ENCODE peak calls at places on chromosomes 4 and X, in five cellular contexts. G is ovary, N is IMR-90, F is lower lobe of right lung, Y is GM23248. O is an unnamed sample.

GRCh38 chr4:2251795-2252529 is 9.9 kb downstream of the MXD4 start:
- DNase-seq in G (peak; percentile 30), N (no peak), Y (no peak), F (peak; percentile 30), O (peak; percentile 52)

GRCh38 chrX:30572004-30572403 is 5.6 kb downstream of the TASL start:
- DNase-seq in G (no peak), N (no peak), Y (no peak), F (no peak), O (no peak)

GRCh38 chrX:106606583-106606982 is 5.2 kb upstream of the RADX start:
- DNase-seq in G (no peak), F (no peak), Y (peak; percentile 33), N (no peak), O (no peak)

GRCh38 chr4:6687947-6688878 is 5.5 kb upstream of the S100P start:
- DNase-seq in G (no peak), Y (no peak), N (no peak), F (no peak), O (no peak)

GRCh38 chrX:16993791-16994318 is 47.4 kb downstream of the REPS2 start:
- DNase-seq in Y (no peak), N (no peak), G (no peak), F (no peak), O (no peak)

GRCh38 chr4:128288689-128289106 is 1.1 kb upstream of the PGRMC2 start:
- DNase-seq in G (no peak), F (no peak), Y (no peak), N (peak; percentile 56), O (no peak)

GRCh38 chrX:70087857-70088256 is 25.6 kb downstream of the OTUD6A start:
- DNase-seq in Y (peak; percentile 50), G (no peak), N (peak; percentile 40), F (no peak), O (no peak)

GRCh38 chrX:8738588-8739189 is 6.8 kb upstream of the ANOS1 start:
- DNase-seq in N (peak; percentile 29), F (no peak), G (peak; percentile 50), Y (peak; percentile 60), O (no peak)

GRCh38 chrX:47209508-47210238 is 8.8 kb upstream of the CDK16 start:
- DNase-seq in N (no peak), G (peak; percentile 26), F (no peak), Y (no peak), O (no peak)

GRCh38 chrX:71995122-71995521 is 84.5 kb downstream of the NHSL2 start:
- DNase-seq in Y (peak; percentile 10), N (no peak), F (no peak), G (no peak), O (no peak)

GRCh38 chr4:127304356-127304755 is 328.4 kb upstream of the INTU start:
- DNase-seq in F (no peak), Y (peak; percentile 49), G (no peak), N (peak; percentile 24), O (no peak)

GRCh38 chr4:147530723-147531122 is 49.8 kb downstream of the EDNRA start:
- DNase-seq in F (no peak), Y (no peak), N (peak; percentile 20), G (no peak), O (no peak)

GRCh38 chrX:118730500-118731247 is 3.3 kb downstream of the IL13RA1 start:
- DNase-seq in F (no peak), N (peak; percentile 85), Y (peak; percentile 83), G (no peak), O (no peak)

GRCh38 chrX:46837543-46838481 is 969 bp downstream of the RP2 start:
- DNase-seq in Y (peak; percentile 63), G (no peak), F (no peak), N (peak; percentile 46), O (no peak)

GRCh38 chr4:2592572-2592971 is 56.1 kb downstream of the FAM193A start:
- DNase-seq in N (no peak), G (no peak), Y (no peak), F (no peak), O (peak; percentile 57)

GRCh38 chrX:83829874-83830273 is 31.1 kb upstream of the CYLC1 start:
- DNase-seq in Y (no peak), F (no peak), G (no peak), N (no peak), O (no peak)

GRCh38 chr4:143411527-143412480 is 75.1 kb downstream of the GAB1 start:
- DNase-seq in F (no peak), Y (peak; percentile 50), N (peak; percentile 58), G (no peak), O (no peak)

GRCh38 chr4:173091362-173091761 is 77.2 kb upstream of the GALNT7 start:
- DNase-seq in G (no peak), N (no peak), Y (no peak), F (no peak), O (no peak)

GRCh38 chr4:106601519-106601918 is 232.9 kb upstream of the GIMD1 start:
- DNase-seq in Y (no peak), N (no peak), G (no peak), F (no peak), O (no peak)

GRCh38 chr4:94536049-94536448 is 84.3 kb downstream of the PDLIM5 start:
- DNase-seq in G (no peak), Y (no peak), N (no peak), F (no peak), O (no peak)

GRCh38 chrX:3443186-3443585 is 96.7 kb upstream of the MXRA5 start:
- DNase-seq in G (no peak), Y (no peak), F (no peak), N (no peak), O (no peak)

GRCh38 chrX:30302957-30303356 is 6.2 kb downstream of the NR0B1 start:
- DNase-seq in N (no peak), F (no peak), G (no peak), Y (peak; percentile 72), O (no peak)

GRCh38 chr4:183326853-183327252 is 4.6 kb upstream of the CLDN24 start:
- DNase-seq in Y (peak; percentile 56), N (peak; percentile 40), F (no peak), G (no peak), O (no peak)

GRCh38 chrX:115972717-115973116 is 197.8 kb upstream of the AGTR2 start:
- DNase-seq in G (no peak), Y (peak; percentile 50), N (no peak), F (no peak), O (no peak)

GRCh38 chr4:150216725-150217124 is 138.5 kb downstream of the DCLK2 start:
- DNase-seq in G (no peak), N (no peak), Y (no peak), F (no peak), O (no peak)

GRCh38 chr4:86250616-86251015 is 109.2 kb downstream of the MAPK10 start:
- DNase-seq in N (no peak), Y (no peak), F (no peak), G (no peak), O (no peak)

GRCh38 chr4:107619731-107620130 is 100.3 kb downstream of the PAPSS1 start:
- DNase-seq in N (no peak), Y (peak; percentile 56), F (no peak), G (no peak), O (no peak)

GRCh38 chr4:183588169-183588675 is 70.8 kb downstream of the RWDD4 start:
- DNase-seq in G (no peak), Y (peak; percentile 47), N (peak; percentile 51), F (no peak), O (no peak)

GRCh38 chr4:1204828-1205591 is 32.6 kb upstream of the SPON2 start:
- DNase-seq in N (no peak), Y (no peak), G (peak; percentile 36), F (peak; percentile 55), O (peak; percentile 63)

GRCh38 chr4:142021761-142022160 is 385.4 kb downstream of the IL15 start:
- DNase-seq in N (no peak), F (no peak), Y (no peak), G (no peak), O (no peak)

GRCh38 chr4:142021181-142021580 is 384.8 kb downstream of the IL15 start:
- DNase-seq in G (no peak), Y (no peak), N (no peak), F (no peak), O (no peak)

DNA sequence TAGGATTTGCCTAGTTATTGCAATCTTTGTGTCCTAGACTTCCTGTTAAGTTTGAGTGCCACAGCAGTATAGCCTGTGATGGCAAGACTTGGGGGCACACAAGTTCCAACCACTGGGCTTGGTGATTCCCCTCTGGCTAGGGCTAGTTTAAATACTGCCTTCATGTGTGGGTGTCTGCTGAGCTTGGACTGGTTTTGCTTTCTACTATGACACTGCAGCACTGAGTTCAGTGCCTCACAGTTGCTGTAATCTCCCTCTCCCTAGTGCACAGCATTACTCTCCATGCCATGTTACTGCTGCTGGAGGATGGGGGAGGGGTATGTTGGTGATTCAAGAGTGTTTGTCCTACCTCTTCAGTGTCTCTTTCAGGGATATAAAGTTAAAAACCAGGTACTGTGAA is 379.6 kb downstream of the IL15 start:
- DNase-seq in F (no peak), N (peak; percentile 12), Y (no peak), G (no peak), O (no peak)
- H3K9me3 ChIP-seq in F (no peaks in the 10 kb centered on the region), N (no peaks in the 10 kb centered on the region), Y (no peaks in the 10 kb centered on the region), G (no peaks in the 10 kb centered on the region), O (no peaks in the 10 kb centered on the region)

GRCh38 chrX:153882557-153882956 is 3.4 kb downstream of the L1CAM start:
- DNase-seq in G (no peak), Y (no peak), N (no peak), F (no peak), O (no peak)

GRCh38 chrX:153879741-153880439 is 6.1 kb downstream of the L1CAM start:
- DNase-seq in G (no peak), N (no peak), F (no peak), Y (no peak), O (no peak)

GRCh38 chrX:153880440-153880815 is 5.5 kb downstream of the L1CAM start:
- DNase-seq in G (no peak), N (no peak), F (no peak), Y (no peak), O (no peak)

GRCh38 chrX:153882086-153882498 is 3.9 kb downstream of the L1CAM start:
- DNase-seq in N (peak; percentile 13), G (no peak), Y (peak; percentile 20), F (no peak), O (no peak)

GRCh38 chrX:153881281-153881680 is 4.7 kb downstream of the L1CAM start:
- DNase-seq in Y (no peak), N (no peak), G (no peak), F (no peak), O (no peak)
- H3K4me1 ChIP-seq in Y (no peaks in the 10 kb centered on the region), N (no peaks in the 10 kb centered on the region), G (no peaks in the 10 kb centered on the region), F (peaks cover 4% of the 10 kb centered on the region), O (no peaks in the 10 kb centered on the region)

DNA sequence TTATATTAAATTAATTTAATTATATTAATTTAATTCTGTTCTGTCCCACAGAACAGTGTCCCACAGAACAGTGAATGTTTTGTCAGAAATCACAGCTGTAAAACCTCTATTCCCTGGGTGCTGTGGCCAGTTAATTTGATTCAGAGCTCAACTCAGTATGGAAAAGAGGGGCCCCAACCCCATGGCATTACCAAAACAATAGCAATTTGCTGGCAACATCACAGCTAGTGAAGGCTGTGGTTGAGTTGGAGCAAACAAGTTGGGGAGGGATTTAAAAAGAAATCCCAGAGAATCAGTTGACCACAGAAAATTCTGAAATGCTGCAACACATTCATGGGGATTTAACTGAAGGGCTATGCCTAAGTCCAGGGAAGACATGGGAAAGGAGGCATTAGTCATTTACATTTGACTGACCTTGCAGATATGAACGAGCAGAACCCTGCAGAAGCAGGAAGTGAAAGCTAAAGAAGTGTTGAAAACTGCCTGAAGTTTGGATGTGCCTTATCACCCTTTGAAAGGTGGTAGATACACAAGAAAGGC is 30.1 kb downstream of the PDHA2 start:
- DNase-seq in G (no peak), N (no peak), Y (no peak), F (no peak), O (no peak)
- H3K9me3 ChIP-seq in G (no peaks in the 10 kb centered on the region), N (peaks cover 7% of the 10 kb centered on the region), Y (peaks cover 3% of the 10 kb centered on the region), F (peaks cover 11% of the 10 kb centered on the region), O (peaks cover 9% of the 10 kb centered on the region)

GRCh38 chr4:156038772-156039171 is 85.1 kb upstream of the CTSO start:
- DNase-seq in F (no peak), N (no peak), G (no peak), Y (no peak), O (no peak)

GRCh38 chr4:156036496-156036895 is 82.8 kb upstream of the CTSO start:
- DNase-seq in G (no peak), F (no peak), N (no peak), Y (no peak), O (no peak)
- H3K4me1 ChIP-seq in G (no peaks in the 10 kb centered on the region), F (no peaks in the 10 kb centered on the region), N (no peaks in the 10 kb centered on the region), Y (no peaks in the 10 kb centered on the region), O (no peaks in the 10 kb centered on the region)